ENCODE peak calls at places on chromosome 2, in nine cellular contexts. E is natural killer cell, N is endothelial cell of umbilical vein, G is neural crest cell, R is cardiac muscle cell, K is stomach, P is astrocyte of the spinal cord, O is HFFc6, Z is foreskin fibroblast. J is an unnamed sample.

GRCh38 chr2:225740086-225740485 is 340.6 kb downstream of the NYAP2 start:
- DNase-seq in E (no peak), N (peak; percentile 70), G (no peak), R (no peak), K (no peak), P (no peak), O (no peak), Z (peak; percentile 93), J (no peak)

GRCh38 chr2:130373808-130374365 is 18.0 kb downstream of the PTPN18 start:
- DNase-seq in E (no peak), N (no peak), G (no peak), R (no peak), K (no peak), P (no peak), O (no peak), Z (no peak), J (no peak)

GRCh38 chr2:39607538-39608211 is 58.0 kb upstream of the TMEM178A start:
- DNase-seq in E (no peak), N (no peak), G (no peak), R (no peak), K (no peak), P (no peak), O (no peak), Z (no peak), J (no peak)

GRCh38 chr2:170212625-170213280 is 34.8 kb downstream of the MYO3B start:
- DNase-seq in E (no peak), N (no peak), G (no peak), R (peak; percentile 25), K (no peak), P (no peak), O (no peak), Z (peak; percentile 16), J (no peak)

GRCh38 chr2:157627594-157628281 is 926 bp downstream of the ACVR1C start:
- DNase-seq in E (no peak), N (peak; percentile 1), G (no peak), R (peak; percentile 6), K (peak; percentile 49), P (peak; percentile 15), O (no peak), Z (peak; percentile 28), J (peak; percentile 3)

GRCh38 chr2:240503375-240503774 is 54.4 kb downstream of the ANKMY1 start:
- DNase-seq in E (peak; percentile 7), N (no peak), G (no peak), R (no peak), K (no peak), P (no peak), O (no peak), Z (no peak), J (no peak)

GRCh38 chr2:100906679-100907078 is 86.7 kb downstream of the NPAS2 start:
- DNase-seq in E (no peak), N (no peak), G (no peak), R (no peak), K (no peak), P (no peak), O (no peak), Z (no peak), J (no peak)

GRCh38 chr2:180970052-180970451 is 10.4 kb upstream of the UBE2E3 start:
- DNase-seq in E (no peak), N (no peak), G (no peak), R (no peak), K (no peak), P (no peak), O (no peak), Z (no peak), J (no peak)

GRCh38 chr2:54306561-54306960 is 50.5 kb upstream of the TSPYL6 start:
- DNase-seq in E (no peak), N (no peak), G (no peak), R (no peak), K (no peak), P (peak; percentile 64), O (no peak), Z (peak; percentile 23), J (peak; percentile 13)

GRCh38 chr2:82740527-82740926 is 1718.6 kb downstream of the SUCLG1 start:
- DNase-seq in E (no peak), N (no peak), G (no peak), R (no peak), K (no peak), P (no peak), O (no peak), Z (no peak), J (no peak)

GRCh38 chr2:187299122-187299906 is 148.7 kb downstream of the CALCRL start:
- DNase-seq in E (no peak), N (peak; percentile 75), G (no peak), R (peak; percentile 53), K (no peak), P (peak; percentile 54), O (no peak), Z (peak; percentile 66), J (peak; percentile 47)

DNA sequence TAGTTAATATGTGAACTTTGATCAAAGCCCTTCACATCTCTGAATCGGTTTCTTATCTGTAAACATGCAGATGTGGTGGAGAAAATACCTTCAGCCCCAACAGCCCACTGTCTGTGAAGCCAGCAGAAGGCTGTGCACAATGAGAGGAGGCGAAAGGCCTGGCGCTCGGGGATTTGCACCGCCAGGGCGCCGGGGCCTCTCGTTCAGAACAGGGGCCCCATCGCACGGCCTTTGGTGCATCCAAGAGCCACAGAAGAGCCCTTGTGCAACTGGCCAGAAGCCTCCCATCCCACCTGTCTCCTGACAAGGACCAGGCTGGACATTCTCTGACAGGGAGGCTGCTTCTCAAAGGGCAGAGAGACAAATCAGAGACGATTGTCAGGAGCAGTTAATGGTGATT is 407.2 kb upstream of the MYT1L start:
- DNase-seq in E (no peak), N (no peak), G (no peak), R (no peak), K (no peak), P (no peak), O (no peak), Z (no peak), J (no peak)
- TF ChIP-seq CTCF in E (no peak), N (no peak), G (no peak), R (no peak), K (no peak), P (no peak), O (no peak), Z (no peak), J (no peak)

DNA sequence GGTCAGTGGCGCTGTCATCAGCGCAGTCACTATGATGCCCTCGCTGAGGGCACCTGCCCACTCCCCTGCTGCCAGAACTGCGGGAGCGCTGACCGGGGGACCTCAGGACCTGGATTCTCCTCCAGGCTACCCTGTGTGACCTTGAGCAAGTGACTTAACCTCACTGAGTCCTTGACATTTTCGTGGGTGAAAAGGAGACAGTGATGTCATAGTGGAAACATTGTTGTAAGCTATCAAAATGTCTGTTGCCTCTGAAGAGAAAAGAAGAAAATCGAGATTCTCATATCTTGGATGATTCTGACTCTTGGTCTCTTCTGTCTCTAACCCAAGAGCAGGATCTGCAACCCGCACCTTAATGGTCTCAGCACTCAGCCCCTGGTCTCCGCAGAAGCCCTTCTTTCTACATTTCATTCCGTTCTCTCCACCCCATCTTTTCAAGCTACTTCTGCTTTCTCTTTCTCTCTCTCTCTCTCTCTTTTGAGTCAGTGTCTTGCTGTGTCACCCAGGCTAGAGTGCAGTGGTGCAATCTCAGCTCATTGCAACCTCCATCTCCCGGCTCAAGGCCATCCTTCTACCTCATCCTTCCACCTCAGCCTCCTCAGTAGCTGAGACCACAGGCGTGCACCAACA is 987 bp upstream of the TUBA4A start:
- DNase-seq in E (peak; percentile 48), N (no peak), G (no peak), R (no peak), K (no peak), P (no peak), O (peak; percentile 28), Z (peak; percentile 23), J (no peak)
- TF ChIP-seq CTCF in E (no peak), N (no peak), G (no peak), R (no peak), K (no peak), P (no peak), O (no peak), Z (no peak), J (no peak)

GRCh38 chr2:80288576-80288975 is 16.0 kb downstream of the LRRTM1 start:
- DNase-seq in E (no peak), N (no peak), G (no peak), R (no peak), K (no peak), P (no peak), O (peak; percentile 3), Z (peak; percentile 3), J (peak; percentile 8)
- TF ChIP-seq CTCF in E (no peak), N (no peak), G (no peak), R (no peak), K (no peak), P (no peak), O (no peak), Z (no peak), J (no peak)

DNA sequence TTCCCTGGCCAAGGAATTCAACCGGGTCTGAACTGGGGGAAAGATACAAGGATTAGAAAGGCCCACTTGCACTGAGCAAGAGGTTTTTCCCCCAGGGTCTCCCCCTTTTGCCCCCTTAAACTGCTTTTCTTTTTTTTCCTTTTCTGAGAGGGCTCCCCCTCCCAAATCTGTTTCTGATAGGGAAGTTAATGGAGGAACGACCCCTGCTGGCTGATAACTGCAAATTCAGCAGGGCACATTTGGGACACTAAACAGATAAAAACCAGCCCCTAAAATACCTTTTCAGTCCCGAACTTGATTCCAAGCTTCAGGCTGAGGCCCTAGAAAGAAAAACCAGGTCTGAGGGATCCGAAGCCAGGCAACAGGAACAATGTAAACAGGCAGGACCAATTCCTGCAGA is 1012.4 kb upstream of the CRIM1 start:
- DNase-seq in E (no peak), N (peak; percentile 2), G (peak; percentile 4), R (no peak), K (no peak), P (no peak), O (no peak), Z (no peak), J (peak; percentile 38)
- TF ChIP-seq CTCF in E (no peak), N (peak; percentile 43), G (peak; percentile 51), R (no peak), K (no peak), P (peak; percentile 14), O (peak; percentile 58), Z (no peak), J (peak; percentile 53)